ENCODE peak calls at places on chromosomes 2 and 18, in nine cellular contexts. Q, R, V, E, I, D, M, U and X are unnamed samples.

GRCh38 chr2:105129722-105130232 is 91.9 kb downstream of the MRPS9 start:
- DNase-seq in R (no peak), M (no peak), D (no peak), V (no peak), Q (no peak), E (no peak), I (no peak), U (no peak), X (no peak)

GRCh38 chr2:174376967-174377366 is 18.6 kb upstream of the SCRN3 start:
- DNase-seq in R (no peak), I (no peak), V (no peak), D (no peak), M (peak), U (no peak), Q (no peak), E (no peak), X (no peak)

GRCh38 chr18:24930478-24930877 is 421.5 kb downstream of the ZNF521 start:
- DNase-seq in R (no peak), Q (peak), D (no peak), U (no peak), E (no peak), I (no peak), M (no peak), V (no peak), X (no peak)

GRCh38 chr2:215796160-215796559 is 217.2 kb downstream of the MREG start:
- DNase-seq in V (no peak), Q (no peak), I (no peak), M (peak), D (no peak), U (no peak), E (no peak), R (no peak), X (peak)

GRCh38 chr2:202566286-202566685 is 68.5 kb upstream of the FAM117B start:
- DNase-seq in I (no peak), M (no peak), E (no peak), V (no peak), R (no peak), D (no peak), Q (no peak), U (no peak), X (no peak)

GRCh38 chr2:50347355-50348044 is 684.4 kb downstream of the NRXN1 start:
- DNase-seq in M (peak), I (no peak), U (no peak), Q (peak), E (no peak), R (no peak), D (no peak), V (peak), X (peak)

GRCh38 chr18:24227976-24228660 is 89.3 kb downstream of the CABYR start:
- DNase-seq in Q (no peak), R (no peak), E (no peak), I (no peak), M (peak), V (peak), D (no peak), U (no peak), X (no peak)

GRCh38 chr2:11822746-11823411 is 76.4 kb downstream of the LPIN1 start:
- DNase-seq in D (no peak), Q (no peak), U (peak), I (no peak), V (no peak), E (no peak), M (no peak), R (no peak), X (no peak)

GRCh38 chr2:219418570-219419189 is 503 bp downstream of the DES start:
- DNase-seq in Q (peak), M (peak), E (no peak), V (peak), I (no peak), R (no peak), U (no peak), D (no peak), X (no peak)

GRCh38 chr18:8212893-8213805 is 396.1 kb upstream of the RAB12 start:
- DNase-seq in R (no peak), Q (no peak), M (peak), D (no peak), V (no peak), E (no peak), U (no peak), I (no peak), X (no peak)

GRCh38 chr18:63823516-63824219 is 48.5 kb downstream of the SERPINB7 start:
- DNase-seq in Q (peak), M (peak), E (no peak), R (no peak), U (no peak), V (peak), I (peak), D (no peak), X (no peak)

GRCh38 chr18:51943281-51943680 is 396.7 kb upstream of the DCC start:
- DNase-seq in M (no peak), D (no peak), E (no peak), Q (no peak), R (no peak), I (no peak), U (no peak), V (no peak), X (no peak)